ENCODE peak calls at places on chromosomes 5 and 9, in six cellular contexts. M is HepG2, P is H1, T is GM12878, I is K562, V is SK-N-SH. A is an unnamed sample.

GRCh38 chr9:119649205-119649604 is 280.0 kb upstream of the BRINP1 start:
- DNase-seq in V (no peak), M (no peak), I (no peak), P (no peak), T (no peak), A (no peak)

GRCh38 chr5:16726538-16726946 is 109.7 kb upstream of the RETREG1 start:
- DNase-seq in P (no peak), V (no peak), M (no peak), T (peak; percentile 12), I (no peak), A (peak; percentile 15)

GRCh38 chr5:110321117-110321516 is 405.4 kb downstream of the TMEM232 start:
- DNase-seq in T (no peak), I (no peak), M (no peak), V (no peak), P (no peak), A (no peak)

GRCh38 chr5:128736567-128736966 is 198.5 kb upstream of the FBN2 start:
- DNase-seq in P (no peak), T (no peak), I (no peak), M (no peak), V (no peak), A (no peak)

GRCh38 chr5:136890431-136891148 is 525.2 kb upstream of the TRPC7 start:
- DNase-seq in P (no peak), M (no peak), V (no peak), I (no peak), T (no peak), A (no peak)

GRCh38 chr9:129552064-129552463 is 68.8 kb downstream of the C9orf50 start:
- DNase-seq in M (peak; percentile 32), T (no peak), I (no peak), V (no peak), P (no peak), A (no peak)

GRCh38 chr5:154493274-154493673 is 15.2 kb upstream of the HAND1 start:
- DNase-seq in I (no peak), M (no peak), V (no peak), P (peak; percentile 55), T (no peak), A (no peak)

GRCh38 chr5:93072831-93073459 is 508.1 kb downstream of the NR2F1-AS1 start:
- DNase-seq in M (no peak), T (no peak), V (no peak), P (no peak), I (no peak), A (no peak)

GRCh38 chr5:72888595-72888994 is 67.2 kb upstream of the FCHO2 start:
- DNase-seq in V (no peak), T (no peak), I (no peak), M (no peak), P (no peak), A (no peak)

GRCh38 chr9:129284607-129285291 is 106.7 kb upstream of the IER5L start:
- DNase-seq in I (peak; percentile 4), M (no peak), P (no peak), T (no peak), V (no peak), A (no peak)

GRCh38 chr9:84331119-84331791 is 9.3 kb downstream of the SLC28A3 start:
- DNase-seq in P (no peak), M (no peak), V (no peak), T (no peak), I (no peak), A (peak; percentile 47)

GRCh38 chr9:74920944-74921626 is 31.6 kb downstream of the C9orf40 start:
- DNase-seq in M (no peak), P (no peak), I (no peak), T (no peak), V (no peak), A (no peak)

GRCh38 chr5:157994271-157994691 is 135.3 kb upstream of the CLINT1 start:
- DNase-seq in I (no peak), V (no peak), T (no peak), P (no peak), M (no peak), A (no peak)

GRCh38 chr5:134438641-134439621 is 27.2 kb upstream of the CDKN2AIPNL start:
- DNase-seq in P (no peak), V (no peak), M (peak; percentile 26), I (no peak), T (no peak), A (no peak)

GRCh38 chr5:65203746-65204145 is 278.0 kb downstream of the ADAMTS6 start:
- DNase-seq in I (no peak), P (no peak), V (no peak), M (no peak), T (no peak), A (no peak)

GRCh38 chr5:131622633-131623032 is 12.4 kb downstream of the RAPGEF6 start:
- DNase-seq in V (no peak), P (no peak), T (no peak), M (peak; percentile 53), I (no peak), A (no peak)

GRCh38 chr9:81976351-81976750 is 12.2 kb upstream of the SPATA31D1 start:
- DNase-seq in P (no peak), T (no peak), M (no peak), V (no peak), I (no peak), A (no peak)

GRCh38 chr5:10600629-10601245 is 36.9 kb downstream of the ANKRD33B start:
- DNase-seq in P (no peak), I (no peak), T (no peak), V (no peak), M (no peak), A (no peak)

GRCh38 chr9:98810106-98810840 is 2.8 kb downstream of the GALNT12 start:
- DNase-seq in P (peak; percentile 37), M (no peak), V (no peak), T (no peak), I (peak; percentile 62), A (no peak)

GRCh38 chr9:95517559-95517933 is 775 bp upstream of the PTCH1 start:
- DNase-seq in M (no peak), T (no peak), I (no peak), P (no peak), V (no peak), A (no peak)

GRCh38 chr5:154878642-154879335 is 20.4 kb downstream of the CNOT8 start:
- DNase-seq in M (no peak), I (no peak), P (no peak), T (no peak), V (no peak), A (no peak)

GRCh38 chr5:132388244-132389050 is 18.9 kb downstream of the SLC22A5 start:
- DNase-seq in P (no peak), I (no peak), T (no peak), V (no peak), M (no peak), A (no peak)

GRCh38 chr5:104179057-104179456 is 616.5 kb upstream of the NUDT12 start:
- DNase-seq in M (peak; percentile 74), P (peak; percentile 63), T (peak; percentile 19), I (peak; percentile 71), V (peak; percentile 3), A (peak; percentile 32)

GRCh38 chr5:76084496-76085285 is 1.5 kb downstream of the SV2C start:
- DNase-seq in V (peak; percentile 92), T (no peak), I (no peak), P (peak; percentile 62), M (no peak), A (no peak)

GRCh38 chr9:92350129-92350739 is 24.5 kb downstream of the CENPP start:
- DNase-seq in T (no peak), V (no peak), P (no peak), I (no peak), M (no peak), A (no peak)

GRCh38 chr9:98523231-98523901 is 185.4 kb downstream of the GABBR2 start:
- DNase-seq in I (no peak), V (no peak), M (no peak), P (no peak), T (no peak), A (no peak)

GRCh38 chr5:134175874-134176522 is 752 bp downstream of the SKP1 start:
- DNase-seq in M (no peak), I (no peak), P (no peak), V (no peak), T (no peak), A (no peak)

GRCh38 chr5:160250826-160251225 is 21.5 kb downstream of the FABP6 start:
- DNase-seq in I (no peak), M (no peak), P (no peak), T (no peak), V (no peak), A (no peak)

GRCh38 chr5:14208071-14209021 is 65.2 kb downstream of the TRIO start:
- DNase-seq in T (peak; percentile 86), P (no peak), I (no peak), V (no peak), M (peak; percentile 91), A (peak; percentile 26)

GRCh38 chr9:105887679-105888078 is 193.3 kb downstream of the TMEM38B start:
- DNase-seq in M (no peak), T (no peak), I (no peak), P (no peak), V (no peak), A (peak; percentile 70)

DNA sequence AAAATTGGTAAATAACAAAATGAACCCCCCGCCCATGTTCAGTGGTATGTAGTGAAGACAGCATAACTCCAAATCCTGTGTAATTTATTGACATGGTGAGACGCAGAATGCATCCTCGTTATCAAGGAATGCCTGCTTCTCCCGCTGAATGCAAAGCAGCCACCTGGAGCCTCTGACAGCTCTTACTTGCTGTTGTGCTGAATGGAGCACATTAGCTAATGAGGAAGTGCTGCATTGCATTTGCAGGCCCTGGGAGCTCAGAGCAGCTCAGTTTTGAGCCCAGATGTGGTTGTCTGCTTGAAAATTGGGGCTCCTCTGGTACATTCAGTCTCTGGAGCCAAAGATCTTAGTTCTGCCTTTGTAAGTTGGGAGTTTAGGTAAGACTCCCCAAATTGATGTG is 28.9 kb downstream of the PLAC8L1 start:
- DNase-seq in M (no peak), I (no peak), V (no peak), T (no peak), P (no peak), A (peak; percentile 35)
- TF ChIP-seq GABPA in M (no peak), I (no peak), V (no peak), T (no peak), P (no peak), A (no peak)

DNA sequence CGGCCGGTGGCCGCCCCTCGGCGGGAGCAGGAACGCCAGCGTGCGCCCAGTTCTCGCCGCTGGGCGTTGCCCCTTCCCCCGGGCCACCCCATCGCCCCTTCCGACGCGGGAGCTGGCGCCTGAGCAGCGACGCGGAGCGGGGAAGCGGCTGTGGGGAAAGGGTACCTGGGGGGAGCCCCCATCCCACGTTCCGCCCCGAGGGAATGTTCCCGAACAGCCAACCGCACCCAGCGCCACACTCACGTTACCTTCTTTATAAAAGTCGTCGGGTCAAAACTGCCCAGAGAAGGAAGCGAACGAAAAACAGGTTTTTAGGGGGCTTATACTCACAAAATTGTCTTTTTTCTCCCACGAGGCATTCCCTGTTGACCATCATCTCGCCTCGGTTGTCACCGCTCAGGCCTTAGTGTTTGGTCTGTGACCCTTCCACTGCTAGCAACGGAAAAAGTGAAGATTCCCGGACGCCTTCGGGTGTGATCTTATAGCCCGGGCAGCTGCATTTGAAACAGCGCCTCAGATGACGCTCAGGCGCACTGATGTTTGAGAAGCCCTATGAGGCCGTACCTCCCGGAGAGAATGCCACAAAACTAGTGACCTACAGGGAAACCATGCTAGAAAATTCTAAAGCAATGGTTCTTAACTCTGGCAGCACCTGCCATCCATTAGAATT is 472 bp upstream of the GOLM1 start:
- DNase-seq in V (peak; percentile 59), T (no peak), I (no peak), P (peak; percentile 74), M (no peak), A (peak; percentile 47)
- TF ChIP-seq CTCF in V (no peak), T (no peak), I (no peak), P (no peak), M (no peak), A (no peak)

GRCh38 chr9:137305060-137305787 is 3.2 kb upstream of the NRARP start:
- DNase-seq in M (no peak), V (peak; percentile 48), P (peak; percentile 66), T (no peak), I (peak; percentile 48), A (peak; percentile 60)
- TF ChIP-seq GABPA in M (no peak), V (no peak), P (no peak), T (no peak), I (no peak), A (no peak)

GRCh38 chr9:99889120-99889519 is 17.3 kb upstream of the STX17 start:
- DNase-seq in T (no peak), I (no peak), M (no peak), P (no peak), V (no peak), A (no peak)
- TF ChIP-seq CTCF in T (peak; percentile 7), I (no peak), M (no peak), P (no peak), V (no peak), A (no peak)

A was measured in HL-60.